ENCODE peak calls at places on chromosomes 3 and 15, in five cellular contexts. M is GM12878, E is A549, A is K562, X is NB4. L is an unnamed sample.

GRCh38 chr3:112333002-112333385 is at the start of gene CD200:
- DNase-seq in M (no peak), E (no peak), A (no peak), X (no peak), L (no peak)

GRCh38 chr15:69756440-69756839 is 303.8 kb downstream of the RPLP1 start:
- DNase-seq in M (no peak), E (no peak), A (no peak), X (peak), L (no peak)

GRCh38 chr15:89385596-89386242 is 51.1 kb upstream of the POLG start:
- DNase-seq in M (no peak), E (no peak), A (no peak), X (peak), L (no peak)

GRCh38 chr3:126550488-126551051 is 8.2 kb downstream of the C3orf22 start:
- DNase-seq in M (no peak), E (no peak), A (no peak), X (no peak), L (no peak)

GRCh38 chr3:137612293-137612692 is 151.8 kb upstream of the SOX14 start:
- DNase-seq in M (no peak), E (no peak), A (no peak), X (no peak), L (no peak)

GRCh38 chr3:119636194-119636593 is 24.2 kb downstream of the POPDC2 start:
- DNase-seq in M (no peak), E (no peak), A (no peak), X (no peak), L (no peak)

GRCh38 chr3:179260949-179261765 is 10.2 kb upstream of the KCNMB3 start:
- DNase-seq in M (no peak), E (peak), A (peak), X (peak), L (no peak)

GRCh38 chr15:69061414-69061842 is 46.9 kb downstream of the NOX5 start:
- DNase-seq in M (no peak), E (no peak), A (no peak), X (no peak), L (no peak)

GRCh38 chr3:27504749-27505148 is 20.6 kb upstream of the SLC4A7 start:
- DNase-seq in M (no peak), E (no peak), A (no peak), X (no peak), L (no peak)

GRCh38 chr3:101695779-101696372 is 9.4 kb upstream of the RPL24 start:
- DNase-seq in M (no peak), E (peak), A (peak), X (peak), L (peak)

GRCh38 chr15:83205725-83206324 is 1.8 kb downstream of the HDGFL3 start:
- DNase-seq in M (no peak), E (no peak), A (peak), X (no peak), L (no peak)

GRCh38 chr3:184325715-184326114 is 11.3 kb downstream of the EIF4G1 start:
- DNase-seq in M (no peak), E (no peak), A (no peak), X (no peak), L (no peak)

GRCh38 chr3:110865934-110866333 is 205.7 kb upstream of the NECTIN3 start:
- DNase-seq in M (no peak), E (no peak), A (no peak), X (no peak), L (no peak)

GRCh38 chr15:70192041-70192440 is 94.3 kb upstream of the TLE3 start:
- DNase-seq in M (no peak), E (no peak), A (no peak), X (no peak), L (no peak)

GRCh38 chr3:46861293-46861995 is 1.8 kb downstream of the MYL3 start:
- DNase-seq in M (no peak), E (no peak), A (peak), X (no peak), L (no peak)

GRCh38 chr15:40238927-40239591 is at the start of gene PAK6:
- DNase-seq in M (no peak), E (peak), A (peak), X (peak), L (peak)

GRCh38 chr3:128794067-128794768 is 68.2 kb downstream of the RAB7A start:
- DNase-seq in M (no peak), E (peak), A (peak), X (peak), L (peak)

GRCh38 chr3:55296035-55296434 is 191.1 kb downstream of the WNT5A start:
- DNase-seq in M (no peak), E (no peak), A (no peak), X (no peak), L (no peak)

GRCh38 chr3:48119495-48120193 is 68.6 kb downstream of the CDC25A start:
- DNase-seq in M (no peak), E (no peak), A (no peak), X (no peak), L (no peak)

GRCh38 chr3:40427045-40427669 is 30.0 kb upstream of the RPL14 start:
- DNase-seq in M (no peak), E (no peak), A (no peak), X (peak), L (no peak)

GRCh38 chr3:139937674-139938279 is 2.8 kb downstream of the CLSTN2 start:
- DNase-seq in M (no peak), E (peak), A (peak), X (peak), L (peak)

GRCh38 chr15:70323111-70323851 is 225.6 kb upstream of the TLE3 start:
- DNase-seq in M (no peak), E (no peak), A (no peak), X (peak), L (no peak)

GRCh38 chr15:37789881-37790280 is 144.6 kb upstream of the TMCO5A start:
- DNase-seq in M (no peak), E (no peak), A (no peak), X (no peak), L (no peak)

GRCh38 chr3:150149651-150150051 is 179.0 kb upstream of the PFN2 start:
- DNase-seq in M (no peak), E (no peak), A (no peak), X (no peak), L (no peak)

GRCh38 chr15:69815793-69816192 is 281.9 kb downstream of the TLE3 start:
- DNase-seq in M (no peak), E (no peak), A (no peak), X (no peak), L (no peak)

GRCh38 chr3:192207239-192207638 is 520.1 kb downstream of the FGF12 start:
- DNase-seq in M (no peak), E (no peak), A (no peak), X (no peak), L (no peak)

GRCh38 chr3:176328198-176328597 is 869.1 kb downstream of the TBL1XR1 start:
- DNase-seq in M (no peak), E (no peak), A (no peak), X (no peak), L (no peak)

GRCh38 chr3:12870942-12871341 is 29.6 kb upstream of the RPL32 start:
- DNase-seq in M (no peak), E (no peak), A (no peak), X (peak), L (no peak)

GRCh38 chr3:160482796-160483195 is 33.2 kb upstream of the TRIM59 start:
- DNase-seq in M (no peak), E (no peak), A (no peak), X (no peak), L (no peak)

GRCh38 chr3:160485931-160486330 is 36.3 kb upstream of the TRIM59 start:
- DNase-seq in M (no peak), E (no peak), A (no peak), X (no peak), L (no peak)

GRCh38 chr3:160490166-160490565 is 40.6 kb upstream of the TRIM59 start:
- DNase-seq in M (no peak), E (no peak), A (no peak), X (no peak), L (no peak)

GRCh38 chr3:160481856-160482255 is 32.3 kb upstream of the TRIM59 start:
- DNase-seq in M (no peak), E (no peak), A (no peak), X (no peak), L (no peak)

DNA sequence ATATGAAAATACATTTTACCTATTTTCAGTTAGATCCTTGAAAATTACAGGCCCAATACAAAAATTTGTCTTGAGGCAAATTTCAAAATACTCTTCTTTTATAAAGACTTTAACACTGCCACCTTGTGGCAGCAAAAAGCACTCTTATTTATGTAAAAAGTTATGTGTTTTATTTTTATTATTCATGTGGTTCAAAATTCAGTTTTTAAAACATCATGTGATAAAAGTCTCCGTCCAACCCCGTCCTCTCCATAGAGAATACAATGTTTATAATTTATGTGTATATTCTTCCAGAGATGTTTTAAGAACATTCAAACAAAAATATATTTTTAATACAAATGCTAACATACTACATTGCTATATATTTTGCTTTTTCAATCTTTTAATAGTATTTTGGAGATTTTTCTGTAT is 36.9 kb upstream of the TRIM59 start:
- DNase-seq in M (no peak), E (peak), A (peak), X (peak), L (peak)
- TF ChIP-seq MAX in M (no peak), E (no peak), A (no peak), X (no peak), L (no peak)

GRCh38 chr15:62964251-62964650 is 78.3 kb upstream of the TPM1 start:
- DNase-seq in M (no peak), E (no peak), A (no peak), X (no peak), L (no peak)
- TF ChIP-seq MAX in M (no peak), E (no peak), A (no peak), X (no peak), L (no peak)

DNA sequence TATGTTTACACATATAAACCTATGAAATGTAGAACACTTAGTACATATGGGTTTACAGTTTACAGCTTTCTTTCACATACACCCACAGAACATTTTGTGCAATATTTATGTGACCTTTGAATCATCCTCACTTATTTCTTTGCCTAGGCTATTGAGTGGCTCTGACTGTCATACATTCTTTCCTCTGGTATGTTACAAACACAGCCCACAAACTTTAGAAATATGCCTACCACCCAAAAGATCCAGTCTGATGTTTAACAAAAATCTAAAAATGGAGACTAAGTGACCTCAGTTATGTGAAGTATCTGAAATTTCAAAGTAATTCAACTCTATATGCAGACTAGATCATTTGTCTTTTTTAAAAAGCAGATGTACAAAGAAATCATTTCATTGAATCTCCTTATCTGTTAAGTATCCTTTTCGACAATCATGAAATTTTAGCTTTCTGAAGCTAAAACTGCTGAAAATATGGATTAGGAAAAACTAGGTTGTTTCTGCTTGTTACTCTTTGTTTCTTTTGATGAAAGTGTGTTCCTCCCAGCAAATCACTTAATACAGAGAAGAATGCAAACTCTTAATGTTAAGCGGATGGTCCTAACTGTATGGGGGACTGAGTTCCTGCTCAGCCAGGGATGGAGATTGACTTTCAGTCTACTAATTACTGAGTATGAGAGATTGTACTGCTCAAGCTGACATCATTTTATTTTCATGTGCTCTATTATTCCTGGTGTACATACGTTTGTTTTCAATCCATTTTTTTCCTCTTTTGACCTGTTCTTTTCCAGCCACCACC is 27.7 kb downstream of the CCDC54 start:
- DNase-seq in M (no peak), E (no peak), A (no peak), X (no peak), L (no peak)
- TF ChIP-seq MAX in M (no peak), E (no peak), A (no peak), X (no peak), L (no peak)

DNA sequence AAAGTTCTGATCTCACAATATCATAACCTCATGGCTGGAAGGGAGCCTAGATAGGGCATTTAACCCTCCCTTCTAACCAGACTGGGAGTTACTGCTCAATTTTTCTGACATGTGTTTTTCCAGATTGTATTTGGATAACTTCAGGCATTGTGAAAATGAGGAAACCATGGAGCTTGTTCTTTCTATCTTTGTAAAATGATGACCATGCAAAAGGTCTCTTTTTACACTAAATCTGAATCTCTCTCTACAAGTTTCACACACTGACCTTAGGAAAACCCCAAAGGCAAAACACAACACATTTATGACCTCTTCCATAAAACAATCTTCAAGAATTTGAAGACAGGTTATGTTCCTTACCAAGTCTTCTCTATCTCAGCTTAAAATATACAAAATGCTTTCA is 508.9 kb downstream of the DIPK2A start:
- DNase-seq in M (no peak), E (no peak), A (no peak), X (no peak), L (no peak)
- TF ChIP-seq MAX in M (no peak), E (no peak), A (no peak), X (no peak), L (no peak)

DNA sequence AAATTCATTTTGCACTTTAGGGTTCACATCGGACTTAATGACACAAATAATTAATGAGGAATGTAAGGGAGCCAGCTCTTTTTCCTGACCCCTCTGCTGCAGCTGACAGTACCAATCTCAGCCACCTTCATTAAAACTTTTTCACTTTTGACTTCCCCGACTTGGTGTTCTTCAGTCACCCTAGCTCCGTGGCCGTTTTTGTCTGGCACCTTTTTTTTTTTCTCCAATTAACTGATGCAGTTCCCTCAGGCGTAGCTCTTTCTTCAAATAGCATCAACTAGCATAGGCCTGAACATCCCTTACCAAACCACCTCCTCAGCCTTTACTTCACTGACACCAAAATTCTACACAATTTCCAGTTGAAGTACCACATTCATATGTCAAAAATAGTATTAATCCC is 350.8 kb downstream of the GRM7 start:
- DNase-seq in M (no peak), E (no peak), A (no peak), X (no peak), L (no peak)
- TF ChIP-seq MAX in M (no peak), E (no peak), A (no peak), X (no peak), L (no peak)

GRCh38 chr15:84878504-84878903 is 6.0 kb upstream of the SLC28A1 start:
- DNase-seq in M (no peak), E (peak), A (peak), X (peak), L (peak)
- TF ChIP-seq MAX in M (no peak), E (no peak), A (no peak), X (no peak), L (no peak)

GRCh38 chr3:72299321-72299802 is 514.4 kb upstream of the PROK2 start:
- DNase-seq in M (no peak), E (no peak), A (no peak), X (no peak), L (peak)

GRCh38 chr3:72303926-72304325 is 519.0 kb upstream of the PROK2 start:
- DNase-seq in M (no peak), E (no peak), A (no peak), X (no peak), L (no peak)

GRCh38 chr3:72300621-72301020 is 515.7 kb upstream of the PROK2 start:
- DNase-seq in M (no peak), E (no peak), A (no peak), X (no peak), L (no peak)

GRCh38 chr3:72299823-72300222 is 514.9 kb upstream of the PROK2 start:
- DNase-seq in M (no peak), E (no peak), A (no peak), X (no peak), L (peak)

GRCh38 chr3:72301779-72302178 is 516.8 kb upstream of the PROK2 start:
- DNase-seq in M (no peak), E (no peak), A (no peak), X (no peak), L (no peak)
- TF ChIP-seq MAX in M (no peak), E (no peak), A (no peak), X (no peak), L (no peak)

DNA sequence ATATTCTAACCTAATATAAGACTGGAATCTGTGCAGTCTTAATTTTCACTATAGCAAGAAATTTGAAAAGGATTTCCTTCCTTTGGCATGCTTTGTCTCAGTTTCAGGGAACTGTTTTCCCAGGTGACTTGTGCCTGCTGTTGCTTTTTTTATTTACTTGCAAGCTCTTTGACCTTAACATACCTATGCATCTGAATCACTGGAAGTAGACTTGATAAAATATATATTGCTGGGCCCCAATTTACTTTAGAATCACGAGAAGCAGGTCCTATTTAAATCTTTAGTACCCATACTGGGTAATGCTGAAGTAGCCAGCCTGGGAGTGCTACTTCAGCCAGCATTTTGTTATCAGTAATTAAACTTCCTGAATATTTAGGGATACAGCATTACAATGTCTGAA is 257.9 kb upstream of the ALCAM start:
- DNase-seq in M (no peak), E (no peak), A (no peak), X (no peak), L (no peak)
- TF ChIP-seq MAX in M (no peak), E (no peak), A (no peak), X (no peak), L (no peak)